ENCODE peak calls at places on chromosomes 12 and 14, in five cellular contexts. D is stimulated activated CD4-positive, alpha-beta T cell treated with anti-CD3 and anti-CD28 coated beads, Interleukin-15, amount 100 ng/mL, for 1 hour; C is left cardiac atrium; T is Right ventricle myocardium inferior; K is type B pancreatic cell. Z is an unnamed sample.
A peak's percentile ranks its signal among the peaks of the same experiment; 100 is the strongest.

GRCh38 chr12:130764073-130764472 is 48.0 kb upstream of the RIMBP2 start:
- DNase-seq in T (no peak), D (no peak), C (no peak), K (no peak), Z (peak; percentile 32)

GRCh38 chr12:53502331-53502730 is 1.2 kb downstream of the TARBP2 start:
- DNase-seq in K (no peak), C (no peak), T (no peak), D (no peak), Z (no peak)

GRCh38 chr12:121124402-121125109 is 8.1 kb upstream of the P2RX7 start:
- DNase-seq in C (no peak), K (no peak), T (no peak), D (no peak), Z (no peak)

GRCh38 chr12:47080725-47081502 is 1.2 kb upstream of the AMIGO2 start:
- DNase-seq in K (no peak), C (peak; percentile 74), T (peak; percentile 91), D (no peak), Z (peak; percentile 83)

GRCh38 chr12:115079760-115080159 is 395.8 kb upstream of the TBX3 start:
- DNase-seq in K (no peak), T (no peak), D (no peak), C (no peak), Z (no peak)

GRCh38 chr12:14207946-14208612 is 157.4 kb upstream of the ATF7IP start:
- DNase-seq in K (no peak), D (no peak), T (no peak), C (no peak), Z (no peak)

GRCh38 chr12:21538259-21538658 is 12.2 kb downstream of the SPX start:
- DNase-seq in T (no peak), D (no peak), C (no peak), K (no peak), Z (no peak)

GRCh38 chr14:62691613-62692489 is 353.4 kb downstream of the KCNH5 start:
- DNase-seq in T (no peak), C (peak; percentile 23), D (no peak), K (no peak), Z (peak; percentile 4)

GRCh38 chr12:11633968-11634367 is 15.5 kb upstream of the ETV6 start:
- DNase-seq in C (no peak), T (no peak), K (no peak), D (no peak), Z (no peak)

GRCh38 chr14:53630336-53630735 is 326.3 kb downstream of the BMP4 start:
- DNase-seq in T (no peak), C (no peak), D (no peak), K (no peak), Z (no peak)

GRCh38 chr12:51389302-51389999 is 1.8 kb downstream of the GALNT6 start:
- DNase-seq in C (no peak), K (no peak), D (no peak), T (no peak), Z (peak; percentile 65)

GRCh38 chr14:32075636-32076277 is 1.3 kb upstream of the ARHGAP5 start:
- DNase-seq in K (no peak), C (peak; percentile 71), T (no peak), D (peak; percentile 15), Z (peak; percentile 48)

GRCh38 chr12:40474630-40475029 is 217.6 kb upstream of the CNTN1 start:
- DNase-seq in C (no peak), K (no peak), D (no peak), T (no peak), Z (no peak)

GRCh38 chr14:29857545-29857944 is 70.1 kb downstream of the PRKD1 start:
- DNase-seq in C (no peak), T (no peak), D (no peak), K (no peak), Z (peak; percentile 53)

GRCh38 chr14:99262977-99263448 is 9.0 kb downstream of the BCL11B start:
- DNase-seq in C (no peak), T (no peak), K (no peak), D (no peak), Z (no peak)

GRCh38 chr12:46959484-46959883 is 119.9 kb upstream of the PCED1B start:
- DNase-seq in C (no peak), D (no peak), K (no peak), T (no peak), Z (peak; percentile 27)

GRCh38 chr12:31588976-31589375 is 2.0 kb downstream of the DENND5B start:
- DNase-seq in D (no peak), C (no peak), T (no peak), K (no peak), Z (no peak)

GRCh38 chr14:31001339-31001658 is 24.1 kb upstream of the AP4S1 start:
- DNase-seq in D (no peak), T (no peak), C (no peak), K (no peak), Z (no peak)

GRCh38 chr12:50542448-50542847 is 37.7 kb downstream of the DIP2B start:
- DNase-seq in K (no peak), C (no peak), D (no peak), T (no peak), Z (no peak)

GRCh38 chr14:56100556-56100955 is 17.7 kb upstream of the PELI2 start:
- DNase-seq in D (no peak), K (no peak), T (no peak), C (no peak), Z (no peak)

GRCh38 chr12:56188786-56189335 is 422 bp downstream of the SMARCC2 start:
- DNase-seq in T (no peak), D (no peak), C (no peak), K (no peak), Z (no peak)

GRCh38 chr12:131612092-131612755 is 98.7 kb upstream of the SFSWAP start:
- DNase-seq in T (no peak), D (no peak), C (no peak), K (no peak), Z (no peak)

GRCh38 chr12:113196582-113196981 is 11.1 kb downstream of the RITA1 start:
- DNase-seq in T (no peak), D (no peak), C (no peak), K (no peak), Z (no peak)

GRCh38 chr12:14716848-14717444 is 20.5 kb upstream of the GUCY2C start:
- DNase-seq in C (no peak), D (peak; percentile 1), K (no peak), T (no peak), Z (peak; percentile 76)

GRCh38 chr12:131130311-131130911 is 176.7 kb downstream of the ADGRD1 start:
- DNase-seq in K (peak; percentile 63), C (no peak), D (no peak), T (no peak), Z (no peak)

Z was measured in OCI-M1.